ENCODE peak calls at places on chromosomes 11 and 22, in ten cellular contexts. One of them, this sample, is unnamed.

GRCh38 chr11:67295846-67296245 is 6.7 kb downstream of the ANKRD13D start:
- DNase-seq in amniotic stem cell: no peak
- DNase-seq in NCI-H2081: no peak
- DNase-seq in kidney: no peak
- DNase-seq in activated T-cell treated with anti-CD3 and anti-CD28 coated beads, Interleukin-2, amount 50 U/mL, for 4 hours: no peak
- DNase-seq in colonic mucosa: no peak
- DNase-seq in AG04450: no peak
- DNase-seq in effector CD4-positive, alpha-beta T cell: no peak
- DNase-seq in astrocyte of the spinal cord: no peak
- DNase-seq in pulmonary artery endothelial cell: no peak
- DNase-seq in this sample: no peak

GRCh38 chr11:115222863-115223530 is 281.2 kb downstream of the CADM1 start:
- DNase-seq in AG04450: no peak
- DNase-seq in pulmonary artery endothelial cell: no peak
- DNase-seq in astrocyte of the spinal cord: no peak
- DNase-seq in effector CD4-positive, alpha-beta T cell: no peak
- DNase-seq in NCI-H2081: no peak
- DNase-seq in colonic mucosa: no peak
- DNase-seq in kidney: no peak
- DNase-seq in amniotic stem cell: no peak
- DNase-seq in activated T-cell treated with anti-CD3 and anti-CD28 coated beads, Interleukin-2, amount 50 U/mL, for 4 hours: no peak
- DNase-seq in this sample: no peak

GRCh38 chr22:32830957-32831356 is 29.5 kb downstream of the TIMP3 start:
- DNase-seq in NCI-H2081: no peak
- DNase-seq in AG04450: no peak
- DNase-seq in effector CD4-positive, alpha-beta T cell: no peak
- DNase-seq in kidney: no peak
- DNase-seq in colonic mucosa: no peak
- DNase-seq in pulmonary artery endothelial cell: no peak
- DNase-seq in activated T-cell treated with anti-CD3 and anti-CD28 coated beads, Interleukin-2, amount 50 U/mL, for 4 hours: no peak
- DNase-seq in amniotic stem cell: no peak
- DNase-seq in astrocyte of the spinal cord: no peak
- DNase-seq in this sample: no peak

GRCh38 chr11:68550485-68550817 is 89.9 kb downstream of the PPP6R3 start:
- DNase-seq in effector CD4-positive, alpha-beta T cell: no peak
- DNase-seq in astrocyte of the spinal cord: no peak
- DNase-seq in pulmonary artery endothelial cell: no peak
- DNase-seq in AG04450: no peak
- DNase-seq in NCI-H2081: no peak
- DNase-seq in kidney: no peak
- DNase-seq in amniotic stem cell: no peak
- DNase-seq in activated T-cell treated with anti-CD3 and anti-CD28 coated beads, Interleukin-2, amount 50 U/mL, for 4 hours: peak
- DNase-seq in colonic mucosa: no peak
- DNase-seq in this sample: no peak

GRCh38 chr11:128735935-128736610 is 42.2 kb downstream of the FLI1 start:
- DNase-seq in kidney: no peak
- DNase-seq in AG04450: no peak
- DNase-seq in NCI-H2081: no peak
- DNase-seq in pulmonary artery endothelial cell: no peak
- DNase-seq in amniotic stem cell: no peak
- DNase-seq in effector CD4-positive, alpha-beta T cell: no peak
- DNase-seq in colonic mucosa: no peak
- DNase-seq in astrocyte of the spinal cord: no peak
- DNase-seq in activated T-cell treated with anti-CD3 and anti-CD28 coated beads, Interleukin-2, amount 50 U/mL, for 4 hours: no peak
- DNase-seq in this sample: no peak

GRCh38 chr11:1194231-1194976 is 28.5 kb upstream of the MUC5B start:
- DNase-seq in AG04450: no peak
- DNase-seq in colonic mucosa: no peak
- DNase-seq in pulmonary artery endothelial cell: no peak
- DNase-seq in effector CD4-positive, alpha-beta T cell: no peak
- DNase-seq in kidney: peak
- DNase-seq in activated T-cell treated with anti-CD3 and anti-CD28 coated beads, Interleukin-2, amount 50 U/mL, for 4 hours: peak
- DNase-seq in astrocyte of the spinal cord: no peak
- DNase-seq in amniotic stem cell: no peak
- DNase-seq in NCI-H2081: no peak
- DNase-seq in this sample: no peak

GRCh38 chr11:9516113-9516512 is 55.3 kb downstream of the ZNF143 start:
- DNase-seq in kidney: no peak
- DNase-seq in amniotic stem cell: no peak
- DNase-seq in effector CD4-positive, alpha-beta T cell: no peak
- DNase-seq in colonic mucosa: peak
- DNase-seq in AG04450: no peak
- DNase-seq in astrocyte of the spinal cord: no peak
- DNase-seq in activated T-cell treated with anti-CD3 and anti-CD28 coated beads, Interleukin-2, amount 50 U/mL, for 4 hours: no peak
- DNase-seq in NCI-H2081: no peak
- DNase-seq in pulmonary artery endothelial cell: no peak
- DNase-seq in this sample: no peak

GRCh38 chr11:72580648-72580950 is 93.6 kb downstream of the PDE2A start:
- DNase-seq in effector CD4-positive, alpha-beta T cell: no peak
- DNase-seq in kidney: no peak
- DNase-seq in colonic mucosa: no peak
- DNase-seq in activated T-cell treated with anti-CD3 and anti-CD28 coated beads, Interleukin-2, amount 50 U/mL, for 4 hours: no peak
- DNase-seq in amniotic stem cell: no peak
- DNase-seq in astrocyte of the spinal cord: no peak
- DNase-seq in pulmonary artery endothelial cell: no peak
- DNase-seq in NCI-H2081: no peak
- DNase-seq in AG04450: no peak
- DNase-seq in this sample: no peak

GRCh38 chr11:61059260-61059752 is 43.0 kb upstream of the CD5 start:
- DNase-seq in amniotic stem cell: no peak
- DNase-seq in kidney: no peak
- DNase-seq in astrocyte of the spinal cord: no peak
- DNase-seq in AG04450: no peak
- DNase-seq in NCI-H2081: no peak
- DNase-seq in effector CD4-positive, alpha-beta T cell: no peak
- DNase-seq in activated T-cell treated with anti-CD3 and anti-CD28 coated beads, Interleukin-2, amount 50 U/mL, for 4 hours: no peak
- DNase-seq in pulmonary artery endothelial cell: no peak
- DNase-seq in colonic mucosa: no peak
- DNase-seq in this sample: no peak

GRCh38 chr11:69540118-69541000 is 58.9 kb downstream of the LINC01488 start:
- DNase-seq in effector CD4-positive, alpha-beta T cell: no peak
- DNase-seq in NCI-H2081: no peak
- DNase-seq in amniotic stem cell: no peak
- DNase-seq in pulmonary artery endothelial cell: no peak
- DNase-seq in astrocyte of the spinal cord: no peak
- DNase-seq in activated T-cell treated with anti-CD3 and anti-CD28 coated beads, Interleukin-2, amount 50 U/mL, for 4 hours: no peak
- DNase-seq in AG04450: no peak
- DNase-seq in colonic mucosa: no peak
- DNase-seq in kidney: peak
- DNase-seq in this sample: no peak

GRCh38 chr11:12669930-12670329 is 4.3 kb upstream of the TEAD1 start:
- DNase-seq in astrocyte of the spinal cord: no peak
- DNase-seq in amniotic stem cell: no peak
- DNase-seq in effector CD4-positive, alpha-beta T cell: no peak
- DNase-seq in activated T-cell treated with anti-CD3 and anti-CD28 coated beads, Interleukin-2, amount 50 U/mL, for 4 hours: no peak
- DNase-seq in colonic mucosa: no peak
- DNase-seq in kidney: no peak
- DNase-seq in NCI-H2081: no peak
- DNase-seq in pulmonary artery endothelial cell: no peak
- DNase-seq in AG04450: no peak
- DNase-seq in this sample: no peak

GRCh38 chr11:41414771-41415440 is 44.5 kb downstream of the LRRC4C start:
- DNase-seq in kidney: no peak
- DNase-seq in AG04450: no peak
- DNase-seq in astrocyte of the spinal cord: no peak
- DNase-seq in activated T-cell treated with anti-CD3 and anti-CD28 coated beads, Interleukin-2, amount 50 U/mL, for 4 hours: no peak
- DNase-seq in colonic mucosa: no peak
- DNase-seq in amniotic stem cell: no peak
- DNase-seq in pulmonary artery endothelial cell: no peak
- DNase-seq in effector CD4-positive, alpha-beta T cell: no peak
- DNase-seq in NCI-H2081: no peak
- DNase-seq in this sample: no peak

GRCh38 chr11:2794947-2795346 is 90.6 kb downstream of the CDKN1C start:
- DNase-seq in pulmonary artery endothelial cell: no peak
- DNase-seq in astrocyte of the spinal cord: no peak
- DNase-seq in AG04450: no peak
- DNase-seq in amniotic stem cell: no peak
- DNase-seq in activated T-cell treated with anti-CD3 and anti-CD28 coated beads, Interleukin-2, amount 50 U/mL, for 4 hours: peak
- DNase-seq in NCI-H2081: no peak
- DNase-seq in kidney: peak
- DNase-seq in effector CD4-positive, alpha-beta T cell: peak
- DNase-seq in colonic mucosa: no peak
- DNase-seq in this sample: no peak

GRCh38 chr22:39932918-39933649 is 27.1 kb upstream of the TMA7B start:
- DNase-seq in astrocyte of the spinal cord: peak
- DNase-seq in amniotic stem cell: no peak
- DNase-seq in AG04450: no peak
- DNase-seq in NCI-H2081: no peak
- DNase-seq in colonic mucosa: peak
- DNase-seq in activated T-cell treated with anti-CD3 and anti-CD28 coated beads, Interleukin-2, amount 50 U/mL, for 4 hours: no peak
- DNase-seq in kidney: no peak
- DNase-seq in effector CD4-positive, alpha-beta T cell: peak
- DNase-seq in pulmonary artery endothelial cell: no peak
- DNase-seq in this sample: no peak

GRCh38 chr11:15190611-15191010 is 75.9 kb downstream of the INSC start:
- DNase-seq in AG04450: no peak
- DNase-seq in pulmonary artery endothelial cell: no peak
- DNase-seq in effector CD4-positive, alpha-beta T cell: no peak
- DNase-seq in amniotic stem cell: no peak
- DNase-seq in kidney: no peak
- DNase-seq in activated T-cell treated with anti-CD3 and anti-CD28 coated beads, Interleukin-2, amount 50 U/mL, for 4 hours: no peak
- DNase-seq in colonic mucosa: no peak
- DNase-seq in NCI-H2081: no peak
- DNase-seq in astrocyte of the spinal cord: no peak
- DNase-seq in this sample: no peak

GRCh38 chr11:31340903-31341572 is 28.5 kb downstream of the DCDC1 start:
- DNase-seq in pulmonary artery endothelial cell: no peak
- DNase-seq in AG04450: no peak
- DNase-seq in astrocyte of the spinal cord: peak
- DNase-seq in effector CD4-positive, alpha-beta T cell: no peak
- DNase-seq in activated T-cell treated with anti-CD3 and anti-CD28 coated beads, Interleukin-2, amount 50 U/mL, for 4 hours: no peak
- DNase-seq in amniotic stem cell: no peak
- DNase-seq in colonic mucosa: peak
- DNase-seq in NCI-H2081: peak
- DNase-seq in kidney: no peak
- DNase-seq in this sample: no peak

GRCh38 chr22:23898006-23898974 is 4.1 kb downstream of the MIF start:
- DNase-seq in kidney: no peak
- DNase-seq in astrocyte of the spinal cord: no peak
- DNase-seq in activated T-cell treated with anti-CD3 and anti-CD28 coated beads, Interleukin-2, amount 50 U/mL, for 4 hours: no peak
- DNase-seq in effector CD4-positive, alpha-beta T cell: no peak
- DNase-seq in NCI-H2081: no peak
- DNase-seq in amniotic stem cell: no peak
- DNase-seq in colonic mucosa: no peak
- DNase-seq in AG04450: no peak
- DNase-seq in pulmonary artery endothelial cell: no peak
- DNase-seq in this sample: no peak

GRCh38 chr11:9758676-9759518 is 95.0 kb downstream of the SWAP70 start:
- DNase-seq in amniotic stem cell: peak
- DNase-seq in kidney: peak
- DNase-seq in NCI-H2081: peak
- DNase-seq in effector CD4-positive, alpha-beta T cell: peak
- DNase-seq in pulmonary artery endothelial cell: peak
- DNase-seq in colonic mucosa: peak
- DNase-seq in AG04450: no peak
- DNase-seq in activated T-cell treated with anti-CD3 and anti-CD28 coated beads, Interleukin-2, amount 50 U/mL, for 4 hours: peak
- DNase-seq in astrocyte of the spinal cord: peak
- DNase-seq in this sample: peak

GRCh38 chr11:34936945-34937344 is 20.5 kb downstream of the PDHX start:
- DNase-seq in effector CD4-positive, alpha-beta T cell: no peak
- DNase-seq in astrocyte of the spinal cord: no peak
- DNase-seq in colonic mucosa: no peak
- DNase-seq in activated T-cell treated with anti-CD3 and anti-CD28 coated beads, Interleukin-2, amount 50 U/mL, for 4 hours: no peak
- DNase-seq in kidney: no peak
- DNase-seq in pulmonary artery endothelial cell: no peak
- DNase-seq in NCI-H2081: no peak
- DNase-seq in AG04450: no peak
- DNase-seq in amniotic stem cell: no peak
- DNase-seq in this sample: no peak

GRCh38 chr11:86062719-86063118 is 6.2 kb downstream of the PICALM start:
- DNase-seq in astrocyte of the spinal cord: peak
- DNase-seq in AG04450: no peak
- DNase-seq in NCI-H2081: no peak
- DNase-seq in pulmonary artery endothelial cell: no peak
- DNase-seq in effector CD4-positive, alpha-beta T cell: no peak
- DNase-seq in kidney: no peak
- DNase-seq in colonic mucosa: no peak
- DNase-seq in activated T-cell treated with anti-CD3 and anti-CD28 coated beads, Interleukin-2, amount 50 U/mL, for 4 hours: no peak
- DNase-seq in amniotic stem cell: no peak
- DNase-seq in this sample: no peak

GRCh38 chr11:68271023-68271780 is 571 bp downstream of the C11orf24 start:
- DNase-seq in colonic mucosa: peak
- DNase-seq in NCI-H2081: peak
- DNase-seq in pulmonary artery endothelial cell: peak
- DNase-seq in astrocyte of the spinal cord: peak
- DNase-seq in AG04450: peak
- DNase-seq in kidney: no peak
- DNase-seq in amniotic stem cell: peak
- DNase-seq in activated T-cell treated with anti-CD3 and anti-CD28 coated beads, Interleukin-2, amount 50 U/mL, for 4 hours: peak
- DNase-seq in effector CD4-positive, alpha-beta T cell: peak
- DNase-seq in this sample: peak

GRCh38 chr22:23196165-23196564 is 15.9 kb downstream of the BCR start:
- DNase-seq in amniotic stem cell: no peak
- DNase-seq in astrocyte of the spinal cord: no peak
- DNase-seq in kidney: peak
- DNase-seq in colonic mucosa: no peak
- DNase-seq in activated T-cell treated with anti-CD3 and anti-CD28 coated beads, Interleukin-2, amount 50 U/mL, for 4 hours: no peak
- DNase-seq in NCI-H2081: no peak
- DNase-seq in AG04450: no peak
- DNase-seq in effector CD4-positive, alpha-beta T cell: no peak
- DNase-seq in pulmonary artery endothelial cell: no peak
- DNase-seq in this sample: no peak

This sample was measured in activated T-helper 1 cell treated with Interleukin-2 at 50 U/mL for 16 hours.